ENCODE peak calls at places on chromosomes 11 and 22, in four cellular contexts. G, I, K and E are unnamed samples. For H3K9me3, the result is how much of the 10 kb centered on the place peaks cover.

GRCh38 chr22:29867260-29867659 is 15.7 kb upstream of the MTMR3 start:
- DNase-seq in G (no peak), K (no peak), I (no peak), E (no peak)

GRCh38 chr11:69089258-69089657 is 40.5 kb downstream of the TPCN2 start:
- DNase-seq in I (no peak), K (no peak), G (peak), E (no peak)

GRCh38 chr11:26040339-26040738 is 291.6 kb upstream of the ANO3 start:
- DNase-seq in I (no peak), K (no peak), G (no peak), E (no peak)

GRCh38 chr11:32023370-32023964 is 67.4 kb upstream of the RCN1 start:
- DNase-seq in I (no peak), K (no peak), G (no peak), E (no peak)

GRCh38 chr11:67056640-67057409 is at the start of gene RHOD:
- DNase-seq in K (peak), G (peak), I (peak), E (peak)

GRCh38 chr11:76788661-76789442 is 5.7 kb downstream of the TSKU start:
- DNase-seq in I (peak), K (peak), G (peak), E (peak)

GRCh38 chr11:1006762-1007161 is 29.8 kb downstream of the MUC6 start:
- DNase-seq in G (peak), K (no peak), I (no peak), E (no peak)

GRCh38 chr22:24952837-24953293 is 349 bp downstream of the KIAA1671 start:
- DNase-seq in I (peak), G (peak), K (peak), E (peak)

GRCh38 chr11:3920148-3920852 is 64.8 kb downstream of the STIM1 start:
- DNase-seq in G (no peak), I (no peak), K (peak), E (peak)

GRCh38 chr11:103652013-103652412 is 384.4 kb upstream of the DDI1 start:
- DNase-seq in G (no peak), I (no peak), K (no peak), E (no peak)

GRCh38 chr22:19098157-19098556 is 24.1 kb downstream of the DGCR2 start:
- DNase-seq in K (no peak), I (no peak), G (peak), E (no peak)

GRCh38 chr11:75450236-75450635 is 17.2 kb upstream of the KLHL35 start:
- DNase-seq in I (no peak), K (no peak), G (no peak), E (no peak)

GRCh38 chr11:126739499-126740145 is 260.9 kb downstream of the KIRREL3 start:
- DNase-seq in K (no peak), I (no peak), G (no peak), E (no peak)

GRCh38 chr22:34414467-34415440 is 494.5 kb upstream of the LARGE1 start:
- DNase-seq in K (peak), I (no peak), G (peak), E (peak)

GRCh38 chr22:20760084-20760483 is 13.8 kb upstream of the SERPIND1 start:
- DNase-seq in I (no peak), G (no peak), K (no peak), E (no peak)

GRCh38 chr11:27205779-27206549 is 157.1 kb downstream of the CCDC34 start:
- DNase-seq in I (no peak), K (no peak), G (no peak), E (no peak)

GRCh38 chr11:45643585-45643984 is 21.8 kb downstream of the CHST1 start:
- DNase-seq in I (no peak), K (no peak), G (no peak), E (no peak)

GRCh38 chr11:86637976-86638375 is 34.4 kb downstream of the ME3 start:
- DNase-seq in K (no peak), G (no peak), I (no peak), E (no peak)

GRCh38 chr22:33426451-33426850 is 368.3 kb upstream of the SYN3 start:
- DNase-seq in G (no peak), I (no peak), K (no peak), E (no peak)

GRCh38 chr11:60844045-60844869 is 2.3 kb downstream of the CCDC86 start:
- DNase-seq in K (no peak), G (no peak), I (no peak), E (no peak)

GRCh38 chr11:123158609-123159008 is 36.4 kb downstream of the CLMP start:
- DNase-seq in G (no peak), I (no peak), K (no peak), E (no peak)

GRCh38 chr11:104873252-104873651 is 25.0 kb downstream of the CASP12 start:
- DNase-seq in G (no peak), K (no peak), I (no peak), E (no peak)

GRCh38 chr22:17638182-17638431 is 450 bp upstream of the BCL2L13 start:
- DNase-seq in K (peak), I (no peak), G (no peak), E (no peak)

GRCh38 chr22:29149841-29150555 is 55.7 kb upstream of the EMID1 start:
- DNase-seq in I (no peak), K (no peak), G (no peak), E (no peak)

GRCh38 chr22:36344106-36344827 is 43.5 kb downstream of the MYH9 start:
- DNase-seq in K (no peak), I (no peak), G (no peak), E (no peak)

GRCh38 chr22:45769569-45770210 is 98.1 kb downstream of the ATXN10 start:
- DNase-seq in I (no peak), G (no peak), K (no peak), E (no peak)

GRCh38 chr22:39545310-39546063 is 12.9 kb upstream of the RPS19BP1 start:
- DNase-seq in I (no peak), G (peak), K (no peak), E (peak)

GRCh38 chr11:47179655-47179991 is 2.9 kb upstream of the ARFGAP2 start:
- DNase-seq in I (no peak), K (no peak), G (peak), E (no peak)

GRCh38 chr22:32219030-32219429 is 14.2 kb upstream of the RFPL2 start:
- DNase-seq in G (no peak), I (no peak), K (no peak), E (no peak)

GRCh38 chr22:32218470-32218869 is 13.6 kb upstream of the RFPL2 start:
- DNase-seq in K (peak), G (no peak), I (no peak), E (no peak)

DNA sequence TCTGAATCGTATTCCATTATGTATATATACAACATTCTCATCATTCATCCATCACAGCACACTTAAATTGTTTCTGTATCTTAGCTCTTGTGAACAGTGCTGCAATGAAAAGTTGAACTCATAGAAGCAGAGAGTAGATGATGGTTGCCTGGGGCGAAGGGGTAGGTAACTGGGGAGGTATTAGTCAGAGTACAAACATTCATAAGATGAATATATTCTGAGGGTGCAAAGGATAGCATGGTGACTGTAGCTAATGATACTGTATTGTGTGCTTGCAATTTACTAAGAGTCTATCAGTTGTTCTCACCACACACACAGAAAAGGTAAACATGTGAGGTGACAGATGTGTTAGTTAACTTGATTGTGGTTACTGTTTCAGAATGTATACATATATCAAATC is 12.6 kb upstream of the RFPL2 start:
- DNase-seq in K (no peak), G (no peak), I (no peak), E (no peak)
- TF ChIP-seq POLR2A in K (no peak), G (no peak), I (no peak), E (no peak)

DNA sequence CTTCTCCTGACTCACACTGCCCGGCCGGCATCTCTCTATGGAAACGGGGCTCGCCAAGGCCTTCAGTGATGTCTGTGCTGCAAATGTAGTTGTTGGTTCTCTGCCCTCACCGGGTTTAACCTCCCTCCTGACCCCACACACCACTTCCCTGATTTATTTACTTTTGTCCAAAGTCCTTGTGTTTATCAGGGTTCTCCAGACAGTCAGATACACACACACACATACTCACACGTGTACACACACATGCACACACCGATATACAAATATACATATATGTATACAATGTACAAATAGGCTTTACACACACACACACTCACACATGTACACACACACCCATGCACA is 647.0 kb downstream of the BRD1 start:
- DNase-seq in G (no peak), I (no peak), K (no peak), E (no peak)
- H3K9me3 ChIP-seq in G (under half), I (under half), K (under half), E (under half)

DNA sequence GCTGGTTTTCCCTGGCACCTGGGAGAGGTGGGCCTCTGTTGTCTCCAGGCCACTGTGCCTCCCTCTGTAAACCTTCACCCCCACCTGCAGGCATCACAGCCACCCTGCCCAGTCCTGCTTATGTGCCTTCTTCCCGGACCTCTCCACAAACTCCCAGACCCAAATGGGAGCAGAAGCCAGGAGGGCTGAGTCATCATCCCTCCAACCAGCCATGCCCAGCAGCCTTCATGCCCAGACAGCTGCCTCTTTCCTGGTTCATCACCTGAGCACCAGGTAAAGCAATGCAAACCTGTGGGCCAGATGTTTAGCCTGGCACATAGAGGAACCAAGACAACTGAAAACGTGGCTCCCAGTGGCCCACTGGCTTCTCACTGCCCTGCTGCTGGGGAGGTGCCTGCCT is 2.1 kb upstream of the TMPRSS4 start:
- DNase-seq in G (no peak), I (no peak), K (no peak), E (peak)
- TF ChIP-seq POLR2A in G (no peak), I (no peak), K (no peak), E (no peak)

GRCh38 chr11:134380785-134381184 is 31.3 kb downstream of the B3GAT1 start:
- DNase-seq in G (no peak), K (no peak), I (no peak), E (no peak)

GRCh38 chr11:134377876-134378275 is 34.2 kb downstream of the B3GAT1 start:
- DNase-seq in K (no peak), I (no peak), G (no peak), E (no peak)

GRCh38 chr11:134379241-134379640 is 32.8 kb downstream of the B3GAT1 start:
- DNase-seq in G (no peak), K (no peak), I (no peak), E (no peak)

GRCh38 chr11:134382257-134382656 is 29.8 kb downstream of the B3GAT1 start:
- DNase-seq in G (no peak), I (no peak), K (no peak), E (no peak)

DNA sequence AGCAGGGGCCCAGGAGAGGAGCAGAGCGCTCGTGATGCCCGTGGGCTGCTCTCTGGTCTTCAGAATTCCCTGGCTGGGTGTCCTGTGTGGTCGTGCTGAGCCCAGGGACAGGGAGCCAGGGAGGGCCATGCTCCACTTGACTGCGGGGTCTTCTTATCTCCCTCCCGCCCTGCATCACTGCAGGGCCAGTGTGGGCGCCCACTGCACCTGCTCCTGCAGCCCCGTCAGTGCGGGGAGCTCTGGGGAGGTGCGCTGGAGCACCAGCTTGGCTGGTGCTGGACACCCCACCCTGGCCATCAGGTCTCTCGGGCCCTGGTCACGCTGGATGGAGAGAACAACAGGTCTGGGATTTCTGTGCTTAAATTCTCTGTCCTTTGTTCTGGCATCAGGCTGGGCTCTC is 31.8 kb downstream of the B3GAT1 start:
- DNase-seq in K (no peak), I (no peak), G (no peak), E (no peak)
- H3K9me3 ChIP-seq in K (under half), I (under half), G (under half), E (under half)

GRCh38 chr11:43648888-43649287 is 31.6 kb upstream of the HSD17B12 start:
- DNase-seq in G (no peak), K (no peak), I (no peak), E (no peak)

GRCh38 chr11:43644626-43645299 is 35.8 kb upstream of the HSD17B12 start:
- DNase-seq in K (no peak), G (no peak), I (no peak), E (peak)

GRCh38 chr11:43646767-43647166 is 33.8 kb upstream of the HSD17B12 start:
- DNase-seq in G (no peak), I (no peak), K (no peak), E (no peak)

GRCh38 chr11:43639920-43640319 is 40.6 kb upstream of the HSD17B12 start:
- DNase-seq in I (no peak), K (no peak), G (no peak), E (no peak)

DNA sequence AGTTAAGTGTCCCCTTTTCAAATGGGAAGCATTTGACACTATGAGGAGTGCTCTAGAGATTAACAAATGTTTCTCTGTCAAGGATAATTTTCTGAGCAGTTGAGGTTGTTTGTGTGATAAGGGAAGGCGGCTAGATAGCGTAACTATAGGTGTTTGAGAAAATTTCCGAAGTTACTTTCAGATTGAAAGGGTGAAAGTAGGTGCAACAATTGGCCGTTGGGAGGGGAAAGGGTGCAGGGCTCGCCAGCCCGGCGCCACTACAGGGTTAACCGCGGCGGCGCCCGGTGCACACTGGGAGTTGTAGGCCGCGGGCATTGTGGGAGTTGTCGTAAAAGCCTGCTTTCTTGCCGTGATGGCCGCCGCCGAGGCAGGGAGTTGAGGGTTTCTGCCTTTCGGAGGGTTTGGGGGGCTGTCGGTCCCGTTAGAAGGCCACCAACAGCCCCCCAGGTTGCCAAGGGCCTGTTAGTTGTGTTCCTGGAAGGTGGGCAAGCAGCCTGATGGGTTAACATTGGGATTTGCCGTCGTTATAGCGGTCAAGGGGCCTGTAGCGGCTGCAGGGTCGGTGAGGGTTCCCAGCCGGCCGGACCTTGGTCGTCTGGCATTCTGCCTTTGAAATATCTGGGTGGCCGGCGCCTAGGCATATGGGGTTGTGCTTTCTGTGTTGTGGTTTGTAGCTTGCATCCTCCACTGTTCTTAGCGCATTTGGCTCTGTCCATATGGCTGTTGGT is 36.5 kb upstream of the HSD17B12 start:
- DNase-seq in I (peak), G (peak), K (peak), E (peak)
- TF ChIP-seq POLR2A in I (no peak), G (peak), K (peak), E (peak)